ENCODE peak calls at places on chromosomes 12 and 14, in four cellular contexts. T is A549, Q is K562, A is NB4. R is an unnamed sample.

GRCh38 chr14:89025581-89026236 is 201.3 kb downstream of the TTC8 start:
- DNase-seq in T (no peak), Q (no peak), A (peak; percentile 14), R (no peak)

GRCh38 chr14:94379291-94380224 is 8.8 kb downstream of the SERPINA1 start:
- DNase-seq in T (no peak), Q (no peak), A (no peak), R (no peak)

GRCh38 chr12:79935021-79935623 is at the start of gene PPP1R12A:
- DNase-seq in T (peak; percentile 81), Q (peak; percentile 94), A (peak; percentile 99), R (peak; percentile 99)

GRCh38 chr14:47262801-47263200 is 412.6 kb downstream of the MDGA2 start:
- DNase-seq in T (no peak), Q (no peak), A (no peak), R (no peak)

GRCh38 chr14:26008290-26008689 is 589.5 kb downstream of the NOVA1 start:
- DNase-seq in T (no peak), Q (no peak), A (peak; percentile 33), R (peak; percentile 48)

GRCh38 chr12:93122089-93122488 is 193.0 kb upstream of the EEA1 start:
- DNase-seq in T (no peak), Q (no peak), A (no peak), R (no peak)

GRCh38 chr12:120012067-120012621 is 23.1 kb downstream of the BICDL1 start:
- DNase-seq in T (peak; percentile 67), Q (peak; percentile 28), A (no peak), R (no peak)

GRCh38 chr12:19388131-19388549 is 51.2 kb upstream of the AEBP2 start:
- DNase-seq in T (no peak), Q (no peak), A (no peak), R (no peak)

GRCh38 chr12:130178291-130178690 is 16.0 kb downstream of the FZD10 start:
- DNase-seq in T (no peak), Q (no peak), A (no peak), R (no peak)

GRCh38 chr12:107253361-107253760 is 160.0 kb upstream of the CRY1 start:
- DNase-seq in T (no peak), Q (no peak), A (no peak), R (no peak)

GRCh38 chr14:79584679-79585078 is 626.6 kb downstream of the DIO2 start:
- DNase-seq in T (no peak), Q (no peak), A (no peak), R (peak; percentile 26)

GRCh38 chr12:67966560-67966959 is 22.7 kb upstream of the IFNG-AS1 start:
- DNase-seq in T (no peak), Q (no peak), A (peak; percentile 16), R (no peak)

GRCh38 chr12:617304-617915 is 45.8 kb downstream of the NINJ2 start:
- DNase-seq in T (no peak), Q (no peak), A (peak; percentile 97), R (peak; percentile 19)

GRCh38 chr12:69639400-69640016 is 28.8 kb upstream of the LRRC10 start:
- DNase-seq in T (peak; percentile 82), Q (peak; percentile 83), A (peak; percentile 80), R (peak; percentile 66)

GRCh38 chr14:68927956-68928675 is 51.0 kb downstream of the ACTN1 start:
- DNase-seq in T (no peak), Q (no peak), A (no peak), R (no peak)

DNA sequence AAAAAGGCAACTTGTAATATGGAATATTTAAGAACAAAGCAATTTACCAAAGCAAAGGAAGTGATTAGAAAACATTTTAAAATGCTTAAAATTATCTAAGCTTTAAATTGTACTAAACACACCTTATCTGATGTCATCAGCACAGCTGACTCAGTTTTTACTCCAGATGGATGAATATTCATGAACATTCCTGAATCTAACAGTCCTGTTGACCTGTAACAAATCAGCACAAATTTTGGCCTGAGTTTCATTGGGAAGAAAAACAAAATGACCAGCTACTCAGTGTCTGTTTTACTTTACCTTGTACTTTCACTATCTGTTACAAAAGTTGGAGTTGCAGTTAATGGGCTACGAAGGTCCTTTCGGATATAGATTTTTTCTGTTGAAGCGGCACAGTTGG is 16.0 kb downstream of the NR2C1 start:
- DNase-seq in T (no peak), Q (no peak), A (no peak), R (no peak)
- TF ChIP-seq MYC in T (no peak), Q (no peak), A (no peak), R (no peak)

GRCh38 chr12:56042430-56043203 is 899 bp downstream of the RPS26 start:
- DNase-seq in T (no peak), Q (no peak), A (no peak), R (no peak)
- TF ChIP-seq MYC in T (no peak), Q (no peak), A (no peak), R (no peak)

DNA sequence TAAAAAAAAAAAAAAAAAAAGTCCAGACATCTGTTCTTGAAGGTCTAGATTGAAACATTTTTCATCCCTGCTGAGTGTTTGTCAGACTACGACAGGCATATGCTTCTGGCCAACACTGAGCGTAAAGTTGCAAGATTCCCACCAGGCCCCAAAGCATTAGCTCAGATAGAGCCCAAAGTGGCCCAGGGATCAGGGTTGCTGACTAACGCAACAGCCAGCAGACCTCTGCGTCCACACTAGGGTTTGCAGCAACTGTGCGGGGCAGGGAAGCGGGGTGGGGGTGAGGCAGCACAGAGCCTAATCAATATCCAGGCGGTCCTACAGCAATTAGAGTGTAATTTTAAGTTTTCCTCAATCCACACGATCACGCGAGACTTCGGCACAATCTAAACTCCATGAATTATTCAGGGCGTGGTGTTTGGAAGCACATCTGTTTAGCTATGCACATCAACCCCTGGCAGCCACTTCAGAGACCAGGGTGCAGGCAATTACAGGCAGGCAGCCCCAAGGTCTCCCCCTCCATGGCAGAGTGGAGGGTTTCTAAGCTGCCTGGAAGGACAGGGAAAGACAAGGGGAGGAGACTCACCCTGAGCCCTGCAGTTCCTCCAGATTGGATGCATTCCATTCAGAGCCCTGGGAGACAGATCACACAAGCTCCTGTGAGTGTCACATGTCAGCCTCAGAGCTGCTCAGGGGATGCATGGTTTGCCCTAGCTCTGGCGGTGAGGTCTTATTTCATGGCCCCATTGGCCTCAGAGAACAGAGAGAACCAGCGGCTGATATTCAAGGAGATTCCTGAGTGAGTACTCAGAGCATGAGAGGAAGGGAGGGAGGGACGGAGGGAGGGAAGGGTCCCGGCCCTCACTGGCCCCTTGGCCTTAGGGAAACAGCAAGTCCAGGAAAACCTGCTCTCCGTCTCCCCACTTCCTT is 55.4 kb downstream of the SSH1 start:
- DNase-seq in T (no peak), Q (no peak), A (no peak), R (peak; percentile 69)
- TF ChIP-seq MYC in T (no peak), Q (no peak), A (no peak), R (no peak)

DNA sequence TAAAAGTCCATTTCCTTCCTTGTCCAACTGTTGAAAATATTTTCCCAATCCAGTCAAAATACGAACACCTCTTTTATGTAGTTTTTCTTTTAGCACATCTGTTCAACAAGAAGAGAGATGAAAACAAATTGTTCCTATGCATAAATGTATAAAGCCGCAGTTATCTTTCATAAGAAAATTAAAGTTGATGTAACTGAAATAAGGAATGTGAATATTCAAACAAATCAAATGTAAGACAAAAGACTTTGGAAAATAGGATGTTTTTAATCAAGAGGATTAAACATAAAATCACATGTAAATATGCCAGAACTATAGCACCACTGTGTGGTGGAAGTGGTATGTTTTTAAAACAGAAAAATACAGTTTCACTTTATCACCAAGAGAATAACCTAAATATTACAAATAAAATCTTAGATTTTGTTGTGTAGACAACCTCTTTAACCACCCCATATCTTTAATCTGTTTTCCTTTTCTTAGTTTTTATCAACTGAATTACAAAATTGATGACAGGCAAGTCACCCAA is 40.4 kb downstream of the CAPS2 start:
- DNase-seq in T (no peak), Q (no peak), A (peak; percentile 8), R (peak; percentile 22)
- TF ChIP-seq MYC in T (no peak), Q (no peak), A (no peak), R (no peak)

GRCh38 chr14:54652188-54652889 is 85.4 kb downstream of the SAMD4A start:
- DNase-seq in T (peak; percentile 91), Q (no peak), A (no peak), R (peak; percentile 96)
- TF ChIP-seq MYC in T (no peak), Q (no peak), A (no peak), R (peak; percentile 18)